ENCODE peak calls at places on chromosome 19, in five cellular contexts. Y is Calu3, R is fibroblast of pulmonary artery, D is pancreas, V is ovary. W is an unnamed sample.

GRCh38 chr19:12667903-12668302 is 1.3 kb downstream of the WDR83 start:
- DNase-seq in V (no peak), D (no peak), Y (no peak), R (no peak), W (no peak)

GRCh38 chr19:28466107-28467045 is 746.6 kb downstream of the UQCRFS1 start:
- DNase-seq in R (peak), D (peak), V (no peak), Y (peak), W (peak)

GRCh38 chr19:10237702-10238101 is 6.6 kb upstream of the S1PR2 start:
- DNase-seq in Y (no peak), D (no peak), R (no peak), V (no peak), W (no peak)

GRCh38 chr19:42528354-42529247 is at the start of gene CEACAM1:
- DNase-seq in Y (peak), D (no peak), R (peak), V (no peak), W (peak)

GRCh38 chr19:35754365-35755139 is 2.3 kb downstream of the HSPB6 start:
- DNase-seq in R (no peak), Y (no peak), D (no peak), V (no peak), W (no peak)

GRCh38 chr19:17236831-17237543 is 8.7 kb downstream of the NR2F6 start:
- DNase-seq in R (no peak), Y (no peak), D (peak), V (no peak), W (no peak)

GRCh38 chr19:28500982-28501633 is 711.8 kb downstream of the UQCRFS1 start:
- DNase-seq in D (no peak), Y (no peak), V (no peak), R (no peak), W (no peak)

GRCh38 chr19:3468211-3468610 is 12.1 kb downstream of the SMIM24 start:
- DNase-seq in R (no peak), V (no peak), Y (no peak), D (peak), W (no peak)

GRCh38 chr19:47518139-47518538 is 3.3 kb upstream of the NAPA start:
- DNase-seq in D (no peak), R (no peak), Y (no peak), V (no peak), W (no peak)

GRCh38 chr19:19752760-19753403 is 20.0 kb upstream of the ZNF14 start:
- DNase-seq in Y (no peak), D (no peak), R (no peak), V (no peak), W (no peak)

GRCh38 chr19:48632692-48633147 is 4.5 kb downstream of the DBP start:
- DNase-seq in Y (no peak), V (no peak), D (no peak), R (peak), W (peak)

GRCh38 chr19:8666814-8667405 is 31.7 kb downstream of the ACTL9 start:
- DNase-seq in D (no peak), Y (no peak), V (no peak), R (no peak), W (no peak)

GRCh38 chr19:2260341-2260751 is 4.1 kb upstream of the JSRP1 start:
- DNase-seq in R (no peak), Y (no peak), D (no peak), V (no peak), W (no peak)

GRCh38 chr19:35988824-35989223 is 6.2 kb upstream of the SDHAF1 start:
- DNase-seq in R (no peak), V (no peak), D (no peak), Y (no peak), W (no peak)

GRCh38 chr19:53871448-53871847 is 3.8 kb downstream of the MYADM start:
- DNase-seq in D (no peak), Y (no peak), V (no peak), R (no peak), W (no peak)

GRCh38 chr19:42343344-42344110 is 18.1 kb downstream of the MEGF8 start:
- DNase-seq in Y (no peak), R (no peak), V (no peak), D (no peak), W (no peak)

GRCh38 chr19:5827342-5827890 is 12.1 kb downstream of the FUT6 start:
- DNase-seq in V (no peak), D (peak), R (no peak), Y (no peak), W (no peak)

GRCh38 chr19:41887711-41888382 is 4.9 kb downstream of the ARHGEF1 start:
- DNase-seq in D (peak), Y (peak), R (peak), V (no peak), W (peak)

GRCh38 chr19:48963371-48964204 is 1.5 kb upstream of the FTL start:
- DNase-seq in R (peak), D (peak), Y (peak), V (peak), W (peak)

GRCh38 chr19:56839665-56840451 is 668 bp downstream of the PEG3 start:
- DNase-seq in D (peak), Y (no peak), R (peak), V (peak), W (peak)

GRCh38 chr19:7522923-7523667 is 671 bp downstream of the MCOLN1 start:
- DNase-seq in R (peak), V (no peak), Y (no peak), D (no peak), W (no peak)

GRCh38 chr19:16754207-16754806 is 34.7 kb downstream of the NWD1 start:
- DNase-seq in V (no peak), Y (no peak), D (no peak), R (no peak), W (no peak)

GRCh38 chr19:48659768-48660167 is 13.0 kb downstream of the NTN5 start:
- DNase-seq in V (no peak), Y (peak), R (peak), D (no peak), W (no peak)

GRCh38 chr19:11322269-11323024 is 17.0 kb downstream of the RAB3D start:
- DNase-seq in Y (no peak), D (no peak), V (no peak), R (no peak), W (no peak)

GRCh38 chr19:56748443-56748842 is 76.9 kb upstream of the ZNF835 start:
- DNase-seq in Y (no peak), V (peak), D (no peak), R (peak), W (no peak)

GRCh38 chr19:13014921-13015280 is 19.6 kb downstream of the NFIX start:
- DNase-seq in V (no peak), Y (no peak), D (no peak), R (no peak), W (no peak)

GRCh38 chr19:14349426-14349825 is 31.8 kb upstream of the ADGRE5 start:
- DNase-seq in V (no peak), Y (no peak), R (no peak), D (no peak), W (no peak)

GRCh38 chr19:14033946-14034345 is 2.4 kb downstream of the IL27RA start:
- DNase-seq in R (no peak), Y (no peak), V (no peak), D (no peak), W (no peak)

GRCh38 chr19:21143846-21144245 is 2.0 kb downstream of the ZNF431 start:
- DNase-seq in Y (no peak), R (no peak), V (no peak), D (no peak), W (no peak)

DNA sequence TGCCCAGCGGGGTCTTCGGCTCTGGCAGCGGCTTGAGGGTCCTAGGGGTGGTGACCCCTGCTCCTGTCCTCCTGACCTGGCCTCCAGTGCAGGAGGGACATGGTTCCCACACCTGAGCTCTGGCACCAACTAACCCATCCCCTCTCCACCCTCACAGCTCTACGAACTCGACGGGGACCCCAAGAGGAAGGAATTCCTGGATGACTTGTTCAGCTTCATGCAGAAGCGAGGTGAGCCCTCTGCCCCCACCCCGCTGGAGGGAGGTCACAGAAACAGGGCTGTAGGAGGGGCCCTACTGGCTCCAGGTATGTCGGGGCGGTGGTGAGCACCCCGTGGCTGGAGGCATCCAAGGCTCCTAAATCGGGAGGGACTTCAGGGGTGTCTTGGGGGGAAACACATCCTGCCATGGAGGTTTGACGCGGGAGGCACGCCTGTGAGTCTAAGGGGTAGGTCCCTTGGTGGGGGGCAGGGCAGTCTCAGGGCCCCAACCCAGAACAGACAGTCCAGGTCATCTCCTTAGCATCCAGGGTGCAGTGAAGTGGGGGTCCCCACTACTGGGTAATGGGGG is 24.1 kb upstream of the WDR18 start:
- DNase-seq in D (peak), R (no peak), Y (no peak), V (no peak), W (no peak)
- TF ChIP-seq CTCF in D (no peak), R (no peak), Y (no peak), V (no peak), W (no peak)

GRCh38 chr19:51410950-51411748 is 6.3 kb downstream of the SIGLEC10 start:
- DNase-seq in V (no peak), R (no peak), D (no peak), Y (no peak), W (no peak)

GRCh38 chr19:51402117-51402516 is 11.7 kb upstream of the C19orf84 start:
- DNase-seq in V (no peak), D (no peak), Y (no peak), R (no peak), W (no peak)

GRCh38 chr19:51407631-51408131 is 9.8 kb downstream of the SIGLEC10 start:
- DNase-seq in Y (peak), V (no peak), D (no peak), R (peak), W (peak)
- TF ChIP-seq CTCF in Y (peak), V (peak), D (peak), R (peak), W (peak)

GRCh38 chr19:15453091-15453498 is 3.3 kb upstream of the WIZ start:
- DNase-seq in V (no peak), Y (no peak), D (peak), R (no peak), W (no peak)
- TF ChIP-seq CTCF in V (peak), Y (no peak), D (no peak), R (peak), W (peak)

DNA sequence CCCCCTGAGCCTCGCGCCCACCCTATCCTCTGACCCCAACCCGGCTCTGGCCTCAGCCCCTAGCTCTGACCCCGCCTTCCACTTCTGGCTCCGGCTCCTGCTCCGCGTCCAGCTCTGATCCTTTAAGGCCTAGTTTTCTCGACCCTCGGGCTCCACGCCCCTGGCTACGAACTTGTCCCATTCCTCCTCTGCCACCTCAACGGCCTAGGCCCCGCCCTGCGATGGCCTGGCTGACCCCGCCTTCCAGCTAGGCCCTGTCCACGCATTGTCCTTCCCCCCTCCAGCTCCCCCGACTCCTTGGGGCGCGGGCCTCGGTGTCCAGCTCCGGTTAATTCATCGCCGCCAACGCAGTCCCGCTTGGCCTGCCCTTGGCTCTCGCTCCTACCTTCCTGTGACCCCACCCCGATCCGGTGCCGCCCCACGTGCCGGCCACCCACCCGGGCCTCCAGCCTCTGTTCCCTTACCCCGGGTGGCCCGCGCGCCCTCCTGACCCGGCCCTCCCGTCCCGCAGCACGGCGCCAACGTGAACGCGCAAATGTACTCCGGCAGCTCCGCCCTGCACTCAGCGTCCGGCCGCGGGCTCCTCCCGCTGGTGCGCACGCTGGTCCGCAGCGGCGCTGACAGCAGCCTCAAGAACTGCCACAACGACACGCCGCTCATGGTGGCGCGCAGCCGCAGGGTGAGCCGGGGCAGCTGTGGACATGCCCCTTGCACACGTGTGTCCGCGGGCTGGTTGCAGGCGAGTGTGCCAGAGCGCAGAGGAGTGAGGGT is 9.4 kb downstream of the BCL3 start:
- DNase-seq in V (peak), D (peak), R (peak), Y (no peak), W (no peak)
- TF ChIP-seq CTCF in V (no peak), D (no peak), R (no peak), Y (no peak), W (no peak)

GRCh38 chr19:682678-683320 is 6.6 kb downstream of the FSTL3 start:
- DNase-seq in V (no peak), R (no peak), Y (no peak), D (peak), W (no peak)
- TF ChIP-seq CTCF in V (no peak), R (no peak), Y (no peak), D (no peak), W (no peak)